ENCODE peak calls at places on chromosomes 11 and 22, in ten cellular contexts. V, L, Y, C, S, F, A, K, N and E are unnamed samples.

GRCh38 chr11:60170566-60170965 is 12.3 kb downstream of the MS4A6A start:
- DNase-seq in V (no peak), L (no peak), Y (no peak), C (no peak), S (no peak), F (no peak), A (no peak), K (no peak), N (no peak), E (no peak)

GRCh38 chr11:25602149-25602548 is 729.8 kb upstream of the ANO3 start:
- DNase-seq in V (no peak), L (no peak), Y (no peak), C (no peak), S (no peak), F (no peak), A (no peak), K (no peak), N (no peak), E (no peak)

GRCh38 chr11:128530119-128531091 is 57.0 kb downstream of the ETS1 start:
- DNase-seq in V (peak; percentile 99), L (peak; percentile 97), Y (no peak), C (no peak), S (no peak), F (no peak), A (peak; percentile 93), K (peak; percentile 52), N (no peak), E (peak; percentile 92)

GRCh38 chr11:6724013-6724412 is 40.9 kb upstream of the MRPL17 start:
- DNase-seq in V (no peak), L (no peak), Y (no peak), C (no peak), S (no peak), F (no peak), A (no peak), K (no peak), N (no peak), E (no peak)

GRCh38 chr22:37545703-37546435 is 14.4 kb upstream of the CDC42EP1 start:
- DNase-seq in V (peak; percentile 94), L (peak; percentile 96), Y (no peak), C (peak; percentile 94), S (peak; percentile 71), F (peak; percentile 77), A (peak; percentile 84), K (peak; percentile 91), N (peak; percentile 95), E (peak; percentile 93)

GRCh38 chr22:38088723-38089473 is 4.9 kb upstream of the SLC16A8 start:
- DNase-seq in V (no peak), L (peak; percentile 27), Y (no peak), C (peak; percentile 30), S (no peak), F (no peak), A (no peak), K (no peak), N (no peak), E (no peak)

GRCh38 chr22:48743601-48744282 is 1083.9 kb downstream of the BRD1 start:
- DNase-seq in V (no peak), L (no peak), Y (no peak), C (no peak), S (no peak), F (no peak), A (no peak), K (no peak), N (no peak), E (no peak)

GRCh38 chr22:43262990-43263644 is 76.2 kb upstream of the TTLL12 start:
- DNase-seq in V (peak; percentile 1), L (no peak), Y (no peak), C (peak; percentile 27), S (no peak), F (peak; percentile 71), A (no peak), K (no peak), N (peak; percentile 13), E (no peak)

GRCh38 chr22:46830001-46830715 is 67.7 kb downstream of the TBC1D22A start:
- DNase-seq in V (peak; percentile 46), L (peak; percentile 73), Y (no peak), C (peak; percentile 59), S (no peak), F (no peak), A (no peak), K (peak; percentile 25), N (peak; percentile 62), E (no peak)

GRCh38 chr11:88555829-88556202 is 218.3 kb upstream of the CTSC start:
- DNase-seq in V (peak; percentile 70), L (peak; percentile 90), Y (no peak), C (no peak), S (no peak), F (no peak), A (no peak), K (no peak), N (no peak), E (no peak)

GRCh38 chr11:93773045-93773477 is 11.0 kb upstream of the MED17 start:
- DNase-seq in V (no peak), L (no peak), Y (no peak), C (no peak), S (peak; percentile 33), F (peak; percentile 39), A (no peak), K (no peak), N (no peak), E (no peak)

GRCh38 chr11:93773601-93774200 is 10.4 kb upstream of the MED17 start:
- DNase-seq in V (no peak), L (no peak), Y (no peak), C (no peak), S (no peak), F (no peak), A (no peak), K (no peak), N (no peak), E (no peak)

GRCh38 chr11:93772123-93772522 is 12.0 kb upstream of the MED17 start:
- DNase-seq in V (no peak), L (no peak), Y (no peak), C (no peak), S (no peak), F (no peak), A (no peak), K (no peak), N (no peak), E (no peak)

GRCh38 chr11:93770160-93770559 is 13.9 kb upstream of the MED17 start:
- DNase-seq in V (no peak), L (no peak), Y (no peak), C (no peak), S (no peak), F (peak; percentile 51), A (no peak), K (no peak), N (no peak), E (no peak)

GRCh38 chr11:93775289-93775688 is 8.8 kb upstream of the MED17 start:
- DNase-seq in V (no peak), L (no peak), Y (no peak), C (no peak), S (peak; percentile 11), F (peak; percentile 49), A (no peak), K (no peak), N (no peak), E (no peak)
- TF ChIP-seq CTCF in V (no peak), L (peak; percentile 8), Y (peak; percentile 59), C (no peak), S (peak; percentile 34), F (peak; percentile 34), A (peak; percentile 22), K (no peak), N (no peak), E (no peak)

GRCh38 chr11:19437760-19438159 is 197.0 kb upstream of the E2F8 start:
- DNase-seq in V (peak; percentile 84), L (peak; percentile 74), Y (peak; percentile 94), C (no peak), S (no peak), F (no peak), A (peak; percentile 55), K (peak; percentile 84), N (no peak), E (no peak)

GRCh38 chr11:19433791-19434190 is 193.0 kb upstream of the E2F8 start:
- DNase-seq in V (no peak), L (no peak), Y (no peak), C (no peak), S (no peak), F (no peak), A (no peak), K (no peak), N (no peak), E (no peak)

GRCh38 chr11:19436932-19437331 is 196.2 kb upstream of the E2F8 start:
- DNase-seq in V (no peak), L (no peak), Y (no peak), C (no peak), S (no peak), F (no peak), A (no peak), K (no peak), N (no peak), E (no peak)

GRCh38 chr11:19433367-19433766 is 192.6 kb upstream of the E2F8 start:
- DNase-seq in V (no peak), L (no peak), Y (no peak), C (no peak), S (no peak), F (no peak), A (no peak), K (no peak), N (no peak), E (no peak)

DNA sequence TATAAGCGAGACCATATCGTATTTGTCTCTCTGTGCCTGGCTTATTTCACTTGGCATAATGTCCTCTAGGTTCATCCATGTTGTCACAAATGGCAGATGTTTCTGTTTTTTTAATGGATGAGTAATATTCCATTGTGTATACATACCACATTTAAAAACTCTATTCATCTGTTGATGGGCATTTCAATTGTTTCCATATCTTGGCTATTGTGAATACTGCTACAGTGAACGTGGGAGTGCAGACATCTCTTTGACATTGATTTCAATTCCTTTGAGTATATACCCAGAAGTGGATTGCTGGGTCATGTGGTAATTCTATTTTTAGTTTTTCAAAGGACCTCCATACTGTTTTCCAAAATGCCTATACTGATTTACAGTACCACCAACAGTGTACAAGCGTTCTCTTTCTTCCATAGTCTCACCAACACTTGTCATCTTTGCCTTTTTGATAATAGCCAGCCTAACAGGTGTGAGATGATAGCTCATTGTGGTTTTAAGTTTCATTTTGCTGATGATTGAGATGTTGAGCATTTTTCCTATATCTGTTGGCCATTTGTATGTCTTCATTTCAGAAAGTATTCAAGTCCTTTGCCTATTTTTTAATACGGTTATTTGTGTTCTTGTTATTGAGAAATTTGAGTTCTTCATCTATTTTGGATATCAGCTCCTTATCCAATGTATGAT is 194.7 kb upstream of the E2F8 start:
- DNase-seq in V (no peak), L (no peak), Y (no peak), C (no peak), S (no peak), F (no peak), A (no peak), K (no peak), N (no peak), E (no peak)
- TF ChIP-seq CTCF in V (no peak), L (no peak), Y (no peak), C (no peak), S (no peak), F (no peak), A (no peak), K (no peak), N (no peak), E (no peak)

GRCh38 chr11:61545341-61545740 is 35.5 kb downstream of the SYT7 start:
- DNase-seq in V (no peak), L (no peak), Y (no peak), C (no peak), S (no peak), F (no peak), A (no peak), K (no peak), N (no peak), E (no peak)
- TF ChIP-seq CTCF in V (peak; percentile 38), L (peak; percentile 38), Y (peak; percentile 63), C (peak; percentile 21), S (peak; percentile 42), F (peak; percentile 35), A (peak; percentile 45), K (no peak), N (no peak), E (peak; percentile 20)

GRCh38 chr11:64878494-64879225 is at the start of gene EHD1:
- DNase-seq in V (peak; percentile 97), L (peak; percentile 95), Y (peak; percentile 92), C (peak; percentile 99), S (peak; percentile 99), F (peak; percentile 99), A (peak; percentile 94), K (peak; percentile 99), N (peak; percentile 99), E (peak; percentile 93)
- TF ChIP-seq CTCF in V (peak; percentile 37), L (peak; percentile 58), Y (peak; percentile 39), C (peak; percentile 61), S (peak; percentile 68), F (peak; percentile 75), A (peak; percentile 64), K (peak; percentile 69), N (no peak), E (peak; percentile 58)